ENCODE peak calls at places on chromosomes 11 and 22, in seven cellular contexts. One of them, this sample, is unnamed.

GRCh38 chr11:72225411-72225951 is 914 bp downstream of the INPPL1 start:
- DNase-seq in GM12878: no peak
- DNase-seq in Panc1: no peak
- DNase-seq in K562: no peak
- DNase-seq in HCT116: no peak
- DNase-seq in H1: no peak
- DNase-seq in HepG2: no peak
- DNase-seq in this sample: peak; percentile 42

GRCh38 chr11:70503878-70504240 is 105.5 kb downstream of the CTTN start:
- DNase-seq in H1: no peak
- DNase-seq in HCT116: no peak
- DNase-seq in K562: no peak
- DNase-seq in Panc1: no peak
- DNase-seq in GM12878: no peak
- DNase-seq in HepG2: no peak
- DNase-seq in this sample: peak; percentile 63

GRCh38 chr22:39117585-39118191 is 20.6 kb downstream of the APOBEC3H start:
- DNase-seq in HepG2: peak; percentile 60
- DNase-seq in H1: no peak
- DNase-seq in K562: peak; percentile 42
- DNase-seq in GM12878: peak; percentile 81
- DNase-seq in Panc1: peak; percentile 24
- DNase-seq in HCT116: peak; percentile 53
- DNase-seq in this sample: no peak

GRCh38 chr22:42670921-42671709 is 21.9 kb upstream of the CYB5R3 start:
- DNase-seq in Panc1: no peak
- DNase-seq in GM12878: no peak
- DNase-seq in HepG2: no peak
- DNase-seq in HCT116: no peak
- DNase-seq in H1: no peak
- DNase-seq in K562: no peak
- DNase-seq in this sample: no peak

GRCh38 chr11:129048911-129049310 is 106.2 kb upstream of the TP53AIP1 start:
- DNase-seq in HepG2: no peak
- DNase-seq in GM12878: no peak
- DNase-seq in Panc1: no peak
- DNase-seq in HCT116: no peak
- DNase-seq in H1: no peak
- DNase-seq in K562: no peak
- DNase-seq in this sample: no peak

GRCh38 chr22:19626042-19626560 is 88.2 kb upstream of the SEPTIN5 start:
- DNase-seq in HepG2: no peak
- DNase-seq in HCT116: no peak
- DNase-seq in GM12878: no peak
- DNase-seq in Panc1: no peak
- DNase-seq in K562: no peak
- DNase-seq in H1: no peak
- DNase-seq in this sample: no peak

GRCh38 chr22:35430897-35431322 is 31.0 kb downstream of the MCM5 start:
- DNase-seq in H1: peak; percentile 49
- DNase-seq in GM12878: no peak
- DNase-seq in Panc1: peak; percentile 35
- DNase-seq in K562: peak; percentile 68
- DNase-seq in HepG2: peak; percentile 55
- DNase-seq in HCT116: peak; percentile 32
- DNase-seq in this sample: peak; percentile 95

GRCh38 chr22:16717699-16718558 is 107.3 kb downstream of the XKR3 start:
- DNase-seq in H1: no peak
- DNase-seq in GM12878: no peak
- DNase-seq in HCT116: no peak
- DNase-seq in K562: peak; percentile 57
- DNase-seq in HepG2: no peak
- DNase-seq in Panc1: no peak
- DNase-seq in this sample: no peak

GRCh38 chr11:128419012-128419767 is 168.2 kb downstream of the ETS1 start:
- DNase-seq in H1: no peak
- DNase-seq in GM12878: no peak
- DNase-seq in Panc1: no peak
- DNase-seq in HCT116: no peak
- DNase-seq in K562: no peak
- DNase-seq in HepG2: no peak
- DNase-seq in this sample: no peak

GRCh38 chr11:112715091-112715490 is 246.1 kb upstream of the NCAM1 start:
- DNase-seq in GM12878: no peak
- DNase-seq in K562: no peak
- DNase-seq in HepG2: no peak
- DNase-seq in H1: no peak
- DNase-seq in HCT116: no peak
- DNase-seq in Panc1: no peak
- DNase-seq in this sample: no peak

GRCh38 chr11:82996966-82997606 is 74.6 kb downstream of the RAB30 start:
- DNase-seq in H1: no peak
- DNase-seq in HCT116: no peak
- DNase-seq in HepG2: no peak
- DNase-seq in Panc1: no peak
- DNase-seq in K562: no peak
- DNase-seq in GM12878: peak; percentile 87
- DNase-seq in this sample: no peak

GRCh38 chr11:64305691-64306562 is 603 bp downstream of the ESRRA start:
- DNase-seq in HepG2: peak; percentile 77
- DNase-seq in Panc1: no peak
- DNase-seq in HCT116: peak; percentile 39
- DNase-seq in GM12878: no peak
- DNase-seq in K562: peak; percentile 73
- DNase-seq in H1: no peak
- DNase-seq in this sample: peak; percentile 73

DNA sequence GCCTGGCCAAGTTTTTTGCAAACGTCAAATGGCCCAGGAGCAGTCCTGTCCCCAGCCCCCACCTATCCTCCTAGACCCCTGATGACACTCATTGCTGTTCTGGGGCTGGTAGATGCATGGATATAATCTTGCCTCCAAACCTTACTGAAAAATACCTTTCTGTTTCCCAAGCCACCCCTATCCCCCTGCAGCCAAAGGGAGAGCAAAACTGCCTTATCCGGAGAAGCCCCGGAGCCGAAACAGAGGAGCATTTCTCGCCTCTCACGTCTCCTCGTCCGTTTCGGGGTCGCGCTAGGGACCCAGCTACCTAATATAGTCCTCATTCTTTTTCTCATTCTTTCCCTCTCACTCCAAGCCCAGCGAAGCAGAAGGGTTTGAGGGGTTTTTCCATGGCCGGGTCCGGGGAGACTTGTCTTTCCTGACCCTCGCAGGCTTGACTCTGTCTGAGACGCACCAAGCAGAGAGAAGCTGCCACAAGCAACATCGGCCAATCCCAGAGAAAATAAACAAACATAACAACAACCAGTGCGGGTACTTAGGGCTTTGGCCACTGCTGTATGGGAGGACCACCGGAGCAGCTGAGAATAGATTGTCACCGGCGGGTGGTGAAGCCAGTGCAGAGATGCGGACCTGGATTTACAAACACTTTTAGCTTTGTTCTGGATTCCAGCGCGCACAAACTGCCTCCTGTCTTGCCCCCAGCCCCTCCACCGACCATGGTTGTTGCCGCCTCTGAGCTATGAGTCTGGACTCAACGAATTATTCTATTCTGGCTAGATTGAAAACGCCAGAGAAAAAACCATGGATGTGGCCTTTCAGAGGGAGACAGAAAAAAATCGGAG is 1.6 kb downstream of the BSX start:
- DNase-seq in HCT116: no peak
- DNase-seq in K562: no peak
- DNase-seq in HepG2: no peak
- DNase-seq in Panc1: no peak
- DNase-seq in H1: no peak
- DNase-seq in GM12878: no peak
- DNase-seq in this sample: no peak
- TF ChIP-seq SIN3A in HCT116: no peak
- TF ChIP-seq SIN3A in K562: no peak
- TF ChIP-seq SIN3A in HepG2: no peak
- TF ChIP-seq SIN3A in Panc1: no peak
- TF ChIP-seq SIN3A in H1: no peak
- TF ChIP-seq SIN3A in GM12878: no peak
- TF ChIP-seq SIN3A in this sample: no peak

GRCh38 chr22:22111267-22111751 is 128.7 kb upstream of the TOP3B start:
- DNase-seq in HCT116: no peak
- DNase-seq in Panc1: peak; percentile 38
- DNase-seq in K562: peak; percentile 95
- DNase-seq in HepG2: no peak
- DNase-seq in GM12878: peak; percentile 86
- DNase-seq in H1: no peak
- DNase-seq in this sample: no peak

GRCh38 chr22:22111983-22112382 is 129.4 kb upstream of the TOP3B start:
- DNase-seq in Panc1: no peak
- DNase-seq in H1: no peak
- DNase-seq in GM12878: no peak
- DNase-seq in HepG2: no peak
- DNase-seq in K562: peak; percentile 43
- DNase-seq in HCT116: no peak
- DNase-seq in this sample: no peak

GRCh38 chr22:22110548-22111266 is 128.1 kb upstream of the TOP3B start:
- DNase-seq in GM12878: peak; percentile 93
- DNase-seq in K562: peak; percentile 94
- DNase-seq in Panc1: peak; percentile 73
- DNase-seq in H1: no peak
- DNase-seq in HepG2: no peak
- DNase-seq in HCT116: peak; percentile 46
- DNase-seq in this sample: peak; percentile 76

GRCh38 chr22:22112533-22113294 is 130.1 kb upstream of the TOP3B start:
- DNase-seq in K562: no peak
- DNase-seq in H1: no peak
- DNase-seq in GM12878: no peak
- DNase-seq in Panc1: no peak
- DNase-seq in HCT116: no peak
- DNase-seq in HepG2: no peak
- DNase-seq in this sample: no peak

DNA sequence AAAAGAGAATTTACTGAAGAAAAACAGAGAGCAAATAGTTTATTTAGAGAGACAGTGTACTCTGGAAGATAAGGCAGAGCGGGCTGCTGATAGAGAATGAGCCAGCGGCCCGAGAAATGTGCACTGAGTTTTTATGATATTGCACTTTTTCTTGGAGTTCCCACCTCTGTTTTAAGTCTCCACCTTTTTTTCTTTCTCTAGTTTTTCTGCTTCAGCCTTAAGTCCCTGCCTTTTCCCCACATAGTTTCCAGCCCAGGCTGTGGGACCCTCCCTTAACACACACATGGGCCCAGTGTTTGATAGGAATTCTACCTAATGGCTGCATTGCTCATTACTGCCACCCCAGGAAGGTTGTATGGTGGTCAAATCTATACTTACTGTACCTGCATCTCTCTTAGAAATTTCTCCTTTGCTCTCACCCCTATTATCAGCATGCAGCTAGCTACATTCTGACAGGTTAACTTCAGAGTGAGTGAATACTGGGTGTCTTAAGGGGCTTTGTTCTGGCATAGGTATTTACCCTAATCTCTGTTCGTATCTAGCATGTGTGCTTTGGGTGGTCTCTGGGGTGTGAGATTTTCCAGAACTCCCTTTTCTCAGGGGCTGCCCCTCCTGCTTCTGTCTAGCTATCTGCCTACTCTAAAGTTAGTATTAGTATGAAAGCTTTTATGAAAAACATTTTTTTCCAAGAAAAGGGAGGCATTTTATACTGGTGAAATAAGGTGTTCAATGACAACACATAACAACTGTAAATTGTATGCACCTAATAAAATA is 127.3 kb upstream of the TOP3B start:
- DNase-seq in H1: no peak
- DNase-seq in HepG2: no peak
- DNase-seq in HCT116: no peak
- DNase-seq in GM12878: no peak
- DNase-seq in K562: peak; percentile 89
- DNase-seq in Panc1: no peak
- DNase-seq in this sample: no peak
- TF ChIP-seq SIN3A in H1: no peak
- TF ChIP-seq SIN3A in HepG2: no peak
- TF ChIP-seq SIN3A in HCT116: no peak
- TF ChIP-seq SIN3A in GM12878: no peak
- TF ChIP-seq SIN3A in K562: no peak
- TF ChIP-seq SIN3A in Panc1: no peak
- TF ChIP-seq SIN3A in this sample: no peak

DNA sequence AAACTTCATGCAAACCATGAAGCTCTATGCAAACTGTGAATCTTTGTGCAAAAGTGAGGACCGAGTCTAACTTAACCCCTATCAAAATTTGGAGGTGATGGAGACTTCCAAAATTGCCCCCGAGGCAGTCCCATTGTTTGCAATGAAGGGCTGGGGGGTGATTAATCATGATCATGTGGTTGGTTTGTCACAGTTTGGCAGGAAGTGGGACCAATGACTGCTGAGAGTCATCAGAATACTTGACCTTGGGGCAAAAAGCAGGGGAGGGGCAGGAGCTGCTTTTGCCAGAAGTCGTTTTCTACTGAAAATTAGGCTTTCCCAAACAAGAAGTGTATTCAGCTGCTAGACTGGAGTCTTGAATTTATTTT is 23.2 kb downstream of the FZD4 start:
- DNase-seq in GM12878: no peak
- DNase-seq in Panc1: no peak
- DNase-seq in HepG2: no peak
- DNase-seq in HCT116: no peak
- DNase-seq in H1: no peak
- DNase-seq in K562: peak; percentile 82
- DNase-seq in this sample: no peak
- TF ChIP-seq SIN3A in GM12878: no peak
- TF ChIP-seq SIN3A in Panc1: no peak
- TF ChIP-seq SIN3A in HepG2: no peak
- TF ChIP-seq SIN3A in HCT116: no peak
- TF ChIP-seq SIN3A in H1: no peak
- TF ChIP-seq SIN3A in K562: no peak
- TF ChIP-seq SIN3A in this sample: no peak

GRCh38 chr22:41445171-41446056 is 1.2 kb downstream of the TOB2 start:
- DNase-seq in Panc1: no peak
- DNase-seq in GM12878: no peak
- DNase-seq in HepG2: no peak
- DNase-seq in H1: no peak
- DNase-seq in HCT116: no peak
- DNase-seq in K562: no peak
- DNase-seq in this sample: no peak
- TF ChIP-seq SIN3A in Panc1: no peak
- TF ChIP-seq SIN3A in GM12878: peak; percentile 13
- TF ChIP-seq SIN3A in HepG2: no peak
- TF ChIP-seq SIN3A in H1: no peak
- TF ChIP-seq SIN3A in HCT116: no peak
- TF ChIP-seq SIN3A in K562: no peak
- TF ChIP-seq SIN3A in this sample: no peak

GRCh38 chr11:1126491-1126926 is 31.2 kb upstream of the MUC5AC start:
- DNase-seq in GM12878: no peak
- DNase-seq in Panc1: no peak
- DNase-seq in H1: no peak
- DNase-seq in HCT116: no peak
- DNase-seq in HepG2: no peak
- DNase-seq in K562: no peak
- DNase-seq in this sample: peak; percentile 8
- TF ChIP-seq SIN3A in GM12878: no peak
- TF ChIP-seq SIN3A in Panc1: no peak
- TF ChIP-seq SIN3A in H1: no peak
- TF ChIP-seq SIN3A in HCT116: no peak
- TF ChIP-seq SIN3A in HepG2: no peak
- TF ChIP-seq SIN3A in K562: no peak
- TF ChIP-seq SIN3A in this sample: no peak